ENCODE peak calls at places on chromosomes 13 and 19, in four cellular contexts. O is K562, Q is GM12878, V is GM12891. H is an unnamed sample.

GRCh38 chr13:61954092-61954491 is 538.4 kb upstream of the PCDH20 start:
- DNase-seq in O (no peak), Q (no peak), V (no peak), H (no peak)

GRCh38 chr13:33918199-33918932 is 100.4 kb downstream of the RFC3 start:
- DNase-seq in O (no peak), Q (no peak), V (no peak), H (no peak)

GRCh38 chr13:44249439-44249838 is 124.2 kb upstream of the SERP2 start:
- DNase-seq in O (no peak), Q (no peak), V (no peak), H (no peak)

GRCh38 chr13:36998624-36999041 is 507 bp downstream of the ALG5 start:
- DNase-seq in O (peak), Q (no peak), V (no peak), H (no peak)

GRCh38 chr13:46103037-46103436 is 1.8 kb downstream of the CPB2 start:
- DNase-seq in O (no peak), Q (no peak), V (no peak), H (no peak)

GRCh38 chr13:60583196-60583908 is 186.3 kb downstream of the TDRD3 start:
- DNase-seq in O (no peak), Q (no peak), V (no peak), H (peak)

GRCh38 chr13:22090114-22090513 is 419.2 kb downstream of the FGF9 start:
- DNase-seq in O (no peak), Q (no peak), V (no peak), H (no peak)

GRCh38 chr19:17605761-17606745 is 50.6 kb downstream of the COLGALT1 start:
- DNase-seq in O (peak), Q (peak), V (peak), H (peak)

GRCh38 chr19:28066161-28066560 is 1146.8 kb downstream of the UQCRFS1 start:
- DNase-seq in O (no peak), Q (no peak), V (no peak), H (no peak)

GRCh38 chr13:27712421-27712820 is 79.9 kb upstream of the GSX1 start:
- DNase-seq in O (no peak), Q (no peak), V (no peak), H (no peak)

GRCh38 chr13:30148171-30148754 is 159.1 kb downstream of the KATNAL1 start:
- DNase-seq in O (no peak), Q (no peak), V (no peak), H (no peak)

GRCh38 chr13:75445717-75446529 is 36.0 kb downstream of the TBC1D4 start:
- DNase-seq in O (no peak), Q (no peak), V (no peak), H (no peak)

GRCh38 chr13:31240921-31241320 is 41.1 kb downstream of the B3GLCT start:
- DNase-seq in O (no peak), Q (no peak), V (no peak), H (no peak)

GRCh38 chr13:114148521-114148855 is 16.1 kb upstream of the RASA3 start:
- DNase-seq in O (no peak), Q (peak), V (peak), H (no peak)

GRCh38 chr13:21106089-21106488 is 44.7 kb upstream of the LATS2 start:
- DNase-seq in O (no peak), Q (no peak), V (no peak), H (no peak)

GRCh38 chr19:16611121-16611520 is 16.9 kb downstream of the MED26 start:
- DNase-seq in O (no peak), Q (no peak), V (no peak), H (no peak)

GRCh38 chr19:6086081-6086858 is 24.0 kb downstream of the RFX2 start:
- DNase-seq in O (no peak), Q (no peak), V (no peak), H (no peak)

GRCh38 chr19:17681505-17682125 is 6.5 kb downstream of the UNC13A start:
- DNase-seq in O (peak), Q (no peak), V (no peak), H (peak)

GRCh38 chr19:42199440-42200115 is 17.9 kb downstream of the DEDD2 start:
- DNase-seq in O (peak), Q (peak), V (peak), H (peak)

GRCh38 chr13:46057251-46058015 is 4.9 kb upstream of the ZC3H13 start:
- DNase-seq in O (no peak), Q (no peak), V (no peak), H (no peak)

GRCh38 chr19:10687518-10688288 is 13.5 kb upstream of the QTRT1 start:
- DNase-seq in O (no peak), Q (no peak), V (no peak), H (no peak)

GRCh38 chr19:6801397-6802086 is 29.0 kb downstream of the VAV1 start:
- DNase-seq in O (peak), Q (peak), V (peak), H (peak)

GRCh38 chr19:29528350-29528945 is 2.7 kb downstream of the VSTM2B start:
- DNase-seq in O (peak), Q (peak), V (peak), H (peak)

GRCh38 chr13:27006519-27007161 is 165.0 kb downstream of the USP12 start:
- DNase-seq in O (no peak), Q (no peak), V (no peak), H (no peak)

GRCh38 chr13:51971520-51972426 is 39.5 kb downstream of the ATP7B start:
- DNase-seq in O (no peak), Q (no peak), V (no peak), H (no peak)

GRCh38 chr13:80840313-80840976 is 499.5 kb upstream of the SPRY2 start:
- DNase-seq in O (no peak), Q (no peak), V (no peak), H (no peak)

GRCh38 chr19:30695171-30695875 is 323.1 kb downstream of the ZNF536 start:
- DNase-seq in O (no peak), Q (no peak), V (no peak), H (no peak)

GRCh38 chr13:31909889-31910551 is 121.6 kb upstream of the FRY start:
- DNase-seq in O (peak), Q (peak), V (no peak), H (peak)

GRCh38 chr19:19232231-19232630 is 20.5 kb downstream of the NCAN start:
- DNase-seq in O (no peak), Q (no peak), V (no peak), H (no peak)

GRCh38 chr13:66367356-66367755 is 862.8 kb downstream of the PCDH9 start:
- DNase-seq in O (no peak), Q (no peak), V (no peak), H (no peak)

GRCh38 chr13:36848228-36848982 is 29.4 kb downstream of the RFXAP start:
- DNase-seq in O (no peak), Q (no peak), V (no peak), H (peak)

GRCh38 chr13:72109863-72110262 is 242.9 kb upstream of the DACH1 start:
- DNase-seq in O (no peak), Q (no peak), V (no peak), H (no peak)

GRCh38 chr19:36638862-36639510 is 27.7 kb downstream of the ZNF461 start:
- DNase-seq in O (no peak), Q (no peak), V (no peak), H (no peak)

GRCh38 chr19:1112254-1113208 is 8.7 kb downstream of the GPX4 start:
- DNase-seq in O (peak), Q (no peak), V (no peak), H (no peak)

GRCh38 chr19:10603084-10603872 is 16.2 kb upstream of the AP1M2 start:
- DNase-seq in O (peak), Q (peak), V (peak), H (peak)

GRCh38 chr19:53959176-53959757 is 3.5 kb upstream of the CACNG8 start:
- DNase-seq in O (no peak), Q (no peak), V (no peak), H (no peak)

GRCh38 chr19:56710437-56710836 is 38.9 kb upstream of the ZNF835 start:
- DNase-seq in O (no peak), Q (no peak), V (no peak), H (no peak)

GRCh38 chr13:111474136-111475002 is 153.9 kb downstream of the TEX29 start:
- DNase-seq in O (peak), Q (no peak), V (peak), H (peak)
- TF ChIP-seq SPI1 in O (no peak), Q (no peak), V (no peak), H (no peak)

DNA sequence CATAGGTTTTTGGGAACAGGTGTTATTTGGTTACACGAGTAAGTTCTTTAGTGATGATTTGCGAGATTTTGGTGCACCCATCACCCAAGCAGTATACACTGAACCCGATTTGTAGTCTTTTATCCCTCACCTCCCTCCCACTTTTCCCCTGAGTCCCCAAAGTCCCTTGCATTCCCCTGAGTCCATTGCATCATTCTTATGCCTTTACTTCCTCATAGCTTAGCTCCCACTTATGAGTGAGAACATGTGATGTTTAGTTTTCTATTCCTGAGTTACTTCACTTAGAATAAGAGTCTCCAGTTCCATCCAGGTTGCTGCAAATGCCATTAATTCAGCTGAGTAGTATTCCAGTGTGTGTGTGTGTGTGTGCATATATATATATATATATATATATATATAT is 97.2 kb upstream of the EDNRB start:
- DNase-seq in O (no peak), Q (no peak), V (no peak), H (no peak)
- TF ChIP-seq SPI1 in O (no peak), Q (no peak), V (no peak), H (no peak)

DNA sequence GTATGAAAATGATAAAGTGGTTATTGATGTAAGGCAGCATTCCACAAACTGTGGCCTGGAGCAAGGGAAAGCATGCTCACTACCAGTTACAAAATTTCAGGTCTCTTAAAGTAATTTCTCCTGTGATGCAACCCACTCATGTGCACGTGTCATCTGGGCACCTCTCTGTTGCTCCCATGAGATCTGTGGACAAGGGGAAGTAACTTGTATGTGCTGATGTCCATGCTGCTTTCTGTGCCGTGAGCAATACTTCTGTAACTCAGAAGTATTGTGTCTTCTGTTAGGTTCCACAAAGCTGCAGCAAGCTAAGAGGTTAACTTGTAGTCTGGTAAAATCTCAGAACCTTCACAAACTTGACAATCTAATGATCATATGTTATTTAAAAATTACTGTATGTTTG is 930.0 kb upstream of the SLITRK6 start:
- DNase-seq in O (no peak), Q (no peak), V (no peak), H (peak)
- TF ChIP-seq SPI1 in O (no peak), Q (no peak), V (no peak), H (no peak)

GRCh38 chr13:24254151-24254810 is 55.1 kb upstream of the C1QTNF9 start:
- DNase-seq in O (no peak), Q (no peak), V (no peak), H (peak)
- TF ChIP-seq SPI1 in O (no peak), Q (no peak), V (no peak), H (peak)

GRCh38 chr13:64639206-64639605 is 2590.9 kb downstream of the PCDH9 start:
- DNase-seq in O (no peak), Q (no peak), V (no peak), H (no peak)

DNA sequence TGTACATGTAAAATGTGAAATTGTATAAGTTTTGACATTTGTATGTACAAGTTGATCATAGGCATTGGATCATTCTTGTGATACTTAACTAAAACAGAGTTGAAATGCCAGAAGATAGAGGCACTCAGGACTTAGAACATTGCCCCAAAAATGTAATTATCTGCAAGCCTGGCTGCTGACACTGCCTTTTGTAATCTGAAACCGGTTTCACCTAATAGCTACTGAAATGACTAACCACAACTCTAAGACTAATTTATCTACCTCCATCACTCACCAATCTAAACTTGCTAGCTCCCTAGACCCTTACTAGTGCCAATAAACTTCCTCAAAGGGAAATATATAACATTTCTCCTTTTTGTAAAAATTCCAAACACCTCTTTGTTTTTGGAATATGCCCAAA is 2596.2 kb downstream of the PCDH9 start:
- DNase-seq in O (no peak), Q (no peak), V (no peak), H (no peak)
- TF ChIP-seq SPI1 in O (no peak), Q (no peak), V (no peak), H (no peak)

GRCh38 chr19:34733266-34733825 is 697 bp upstream of the ZNF181 start:
- DNase-seq in O (peak), Q (no peak), V (no peak), H (peak)

GRCh38 chr19:34731019-34731829 is 2.8 kb upstream of the ZNF181 start:
- DNase-seq in O (peak), Q (no peak), V (no peak), H (no peak)

GRCh38 chr19:34733826-34734600 is at the start of gene ZNF181:
- DNase-seq in O (peak), Q (peak), V (peak), H (peak)

GRCh38 chr19:34732548-34733255 is 1.3 kb upstream of the ZNF181 start:
- DNase-seq in O (peak), Q (no peak), V (no peak), H (no peak)

GRCh38 chr19:34731964-34732363 is 2.1 kb upstream of the ZNF181 start:
- DNase-seq in O (no peak), Q (no peak), V (no peak), H (no peak)
- TF ChIP-seq SPI1 in O (no peak), Q (no peak), V (no peak), H (no peak)

DNA sequence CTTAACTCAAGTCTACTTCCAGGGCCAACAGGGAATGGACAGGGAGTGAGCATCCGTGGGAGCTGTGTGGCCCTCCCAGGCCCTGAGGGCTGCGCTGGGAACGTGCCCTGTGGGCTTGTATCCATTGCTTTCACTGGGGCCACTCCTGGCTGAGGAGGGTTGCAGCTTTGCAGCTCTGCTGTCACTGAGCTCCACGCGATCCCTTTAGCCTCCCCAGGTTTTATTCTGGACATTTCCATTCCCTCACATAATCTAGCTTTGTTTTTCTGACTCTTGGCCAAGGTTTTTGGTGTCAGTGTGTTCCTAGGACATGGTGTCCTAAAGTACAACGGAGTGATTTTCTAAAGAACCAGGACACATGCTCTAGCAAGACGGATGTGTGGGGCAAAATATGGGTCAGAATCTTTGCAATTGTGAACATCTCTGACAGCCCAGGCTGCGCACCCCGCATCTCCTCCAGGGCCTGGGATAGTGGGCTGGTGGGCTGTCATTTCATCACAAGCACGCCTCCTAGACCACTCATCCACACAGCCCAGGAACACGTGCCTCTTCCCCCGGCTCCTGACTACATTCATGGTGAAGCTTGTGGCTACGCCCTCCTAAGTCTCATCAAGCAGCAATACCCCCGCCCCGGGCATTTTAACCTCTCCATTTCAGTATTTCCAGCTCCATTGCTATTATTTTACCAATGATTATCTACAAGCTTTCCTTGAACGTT is 27.9 kb downstream of the GGACT start:
- DNase-seq in O (no peak), Q (no peak), V (no peak), H (no peak)
- TF ChIP-seq SPI1 in O (no peak), Q (no peak), V (no peak), H (no peak)

GRCh38 chr13:109783815-109784589 is 2.4 kb downstream of the IRS2 start:
- DNase-seq in O (no peak), Q (no peak), V (no peak), H (no peak)
- TF ChIP-seq SPI1 in O (no peak), Q (no peak), V (no peak), H (no peak)

GRCh38 chr19:40217921-40218890 is at the start of gene TTC9B:
- DNase-seq in O (peak), Q (no peak), V (no peak), H (no peak)
- TF ChIP-seq SPI1 in O (no peak), Q (no peak), V (no peak), H (no peak)

GRCh38 chr19:55096061-55096701 is 20.5 kb downstream of the EPS8L1 start:
- DNase-seq in O (no peak), Q (no peak), V (no peak), H (no peak)
- TF ChIP-seq SPI1 in O (no peak), Q (no peak), V (no peak), H (no peak)

H was measured in HL-60.